ENCODE peak calls at places on chromosomes 3 and 15, in four cellular contexts. One of them, this sample, is unnamed.

GRCh38 chr3:119643094-119643493 is 17.3 kb downstream of the POPDC2 start:
- DNase-seq in CD8-positive, alpha-beta T cell: no peak
- DNase-seq in HS-27A: no peak
- DNase-seq in cardiac septum: no peak
- DNase-seq in this sample: no peak

GRCh38 chr3:194906229-194906629 is 220.5 kb downstream of the FAM43A start:
- DNase-seq in CD8-positive, alpha-beta T cell: no peak
- DNase-seq in cardiac septum: no peak
- DNase-seq in HS-27A: no peak
- DNase-seq in this sample: no peak

GRCh38 chr3:193344471-193344870 is 34.1 kb downstream of the ATP13A5 start:
- DNase-seq in CD8-positive, alpha-beta T cell: no peak
- DNase-seq in HS-27A: no peak
- DNase-seq in cardiac septum: no peak
- DNase-seq in this sample: no peak

GRCh38 chr3:194344012-194344411 is 7.1 kb downstream of the CPN2 start:
- DNase-seq in HS-27A: no peak
- DNase-seq in CD8-positive, alpha-beta T cell: peak
- DNase-seq in cardiac septum: peak
- DNase-seq in this sample: peak

GRCh38 chr15:26890988-26891387 is 24.1 kb downstream of the GABRA5 start:
- DNase-seq in HS-27A: no peak
- DNase-seq in cardiac septum: no peak
- DNase-seq in CD8-positive, alpha-beta T cell: no peak
- DNase-seq in this sample: no peak

GRCh38 chr3:2772803-2773202 is 337.4 kb downstream of the IL5RA start:
- DNase-seq in CD8-positive, alpha-beta T cell: no peak
- DNase-seq in HS-27A: no peak
- DNase-seq in cardiac septum: no peak
- DNase-seq in this sample: no peak

GRCh38 chr3:136604961-136605360 is 147.2 kb downstream of the STAG1 start:
- DNase-seq in cardiac septum: no peak
- DNase-seq in CD8-positive, alpha-beta T cell: no peak
- DNase-seq in HS-27A: no peak
- DNase-seq in this sample: no peak

GRCh38 chr3:23612296-23612891 is 193.4 kb upstream of the UBE2E1 start:
- DNase-seq in cardiac septum: no peak
- DNase-seq in CD8-positive, alpha-beta T cell: no peak
- DNase-seq in HS-27A: peak
- DNase-seq in this sample: no peak

GRCh38 chr3:66797916-66798560 is 200.1 kb upstream of the KBTBD8 start:
- DNase-seq in HS-27A: no peak
- DNase-seq in cardiac septum: no peak
- DNase-seq in CD8-positive, alpha-beta T cell: no peak
- DNase-seq in this sample: no peak

GRCh38 chr3:37627951-37628620 is 233.6 kb upstream of the CTDSPL start:
- DNase-seq in cardiac septum: no peak
- DNase-seq in HS-27A: no peak
- DNase-seq in CD8-positive, alpha-beta T cell: no peak
- DNase-seq in this sample: no peak

GRCh38 chr15:98881526-98882517 is 125.8 kb downstream of the PGPEP1L start:
- DNase-seq in CD8-positive, alpha-beta T cell: no peak
- DNase-seq in cardiac septum: no peak
- DNase-seq in HS-27A: no peak
- DNase-seq in this sample: no peak

GRCh38 chr3:172254542-172254941 is 193.7 kb downstream of the GHSR start:
- DNase-seq in cardiac septum: no peak
- DNase-seq in HS-27A: no peak
- DNase-seq in CD8-positive, alpha-beta T cell: no peak
- DNase-seq in this sample: no peak

GRCh38 chr3:49012441-49013017 is 5.3 kb downstream of the WDR6 start:
- DNase-seq in HS-27A: no peak
- DNase-seq in cardiac septum: no peak
- DNase-seq in CD8-positive, alpha-beta T cell: no peak
- DNase-seq in this sample: no peak

GRCh38 chr3:171339606-171340005 is 120.6 kb downstream of the TNIK start:
- DNase-seq in cardiac septum: no peak
- DNase-seq in HS-27A: no peak
- DNase-seq in CD8-positive, alpha-beta T cell: no peak
- DNase-seq in this sample: no peak